ENCODE peak calls at places on chromosomes 6 and 20, in four cellular contexts. One of them, this sample, is unnamed.

GRCh38 chr6:11632795-11633511 is 95.4 kb downstream of the TMEM170B start:
- DNase-seq in pancreas: no peak
- DNase-seq in GM04504: peak
- DNase-seq in iPS-NIHi11: no peak
- DNase-seq in this sample: no peak

GRCh38 chr20:8043687-8044278 is 24.2 kb upstream of the TMX4 start:
- DNase-seq in pancreas: no peak
- DNase-seq in GM04504: no peak
- DNase-seq in iPS-NIHi11: peak
- DNase-seq in this sample: peak

GRCh38 chr20:53911301-53911700 is 159.1 kb downstream of the BCAS1 start:
- DNase-seq in pancreas: no peak
- DNase-seq in GM04504: no peak
- DNase-seq in iPS-NIHi11: no peak
- DNase-seq in this sample: no peak

GRCh38 chr6:149150999-149151398 is 166.5 kb upstream of the TAB2 start:
- DNase-seq in pancreas: no peak
- DNase-seq in GM04504: no peak
- DNase-seq in iPS-NIHi11: no peak
- DNase-seq in this sample: no peak

GRCh38 chr6:39792501-39793450 is 600 bp downstream of the DAAM2 start:
- DNase-seq in pancreas: peak
- DNase-seq in GM04504: no peak
- DNase-seq in iPS-NIHi11: no peak
- DNase-seq in this sample: peak

GRCh38 chr20:63743210-63743970 is 3.8 kb downstream of the SLC2A4RG start:
- DNase-seq in pancreas: peak
- DNase-seq in GM04504: no peak
- DNase-seq in iPS-NIHi11: no peak
- DNase-seq in this sample: peak

GRCh38 chr6:135314543-135314942 is 133.4 kb downstream of the MYB start:
- DNase-seq in pancreas: no peak
- DNase-seq in GM04504: no peak
- DNase-seq in iPS-NIHi11: peak
- DNase-seq in this sample: no peak

GRCh38 chr20:53287357-53288042 is 306.1 kb downstream of the ZNF217 start:
- DNase-seq in pancreas: no peak
- DNase-seq in GM04504: no peak
- DNase-seq in iPS-NIHi11: no peak
- DNase-seq in this sample: no peak

GRCh38 chr6:134098276-134098675 is 45.9 kb upstream of the SLC2A12 start:
- DNase-seq in pancreas: no peak
- DNase-seq in GM04504: no peak
- DNase-seq in iPS-NIHi11: no peak
- DNase-seq in this sample: no peak

GRCh38 chr20:17849901-17850673 is 118.5 kb downstream of the SNX5 start:
- DNase-seq in pancreas: no peak
- DNase-seq in GM04504: peak
- DNase-seq in iPS-NIHi11: no peak
- DNase-seq in this sample: peak

GRCh38 chr6:87971605-87972262 is 75.9 kb upstream of the SPACA1 start:
- DNase-seq in pancreas: no peak
- DNase-seq in GM04504: no peak
- DNase-seq in iPS-NIHi11: no peak
- DNase-seq in this sample: no peak

GRCh38 chr6:159038914-159039884 is 5.6 kb downstream of the TAGAP start:
- DNase-seq in pancreas: no peak
- DNase-seq in GM04504: peak
- DNase-seq in iPS-NIHi11: no peak
- DNase-seq in this sample: no peak

GRCh38 chr6:113120577-113121285 is 736.4 kb upstream of the MARCKS start:
- DNase-seq in pancreas: no peak
- DNase-seq in GM04504: peak
- DNase-seq in iPS-NIHi11: no peak
- DNase-seq in this sample: no peak

GRCh38 chr20:13170771-13171170 is 50.3 kb upstream of the ISM1 start:
- DNase-seq in pancreas: no peak
- DNase-seq in GM04504: no peak
- DNase-seq in iPS-NIHi11: no peak
- DNase-seq in this sample: no peak

GRCh38 chr20:37992802-37993538 is 40.3 kb downstream of the TTI1 start:
- DNase-seq in pancreas: no peak
- DNase-seq in GM04504: peak
- DNase-seq in iPS-NIHi11: peak
- DNase-seq in this sample: peak

GRCh38 chr6:122471107-122472021 is at the start of gene SERINC1:
- DNase-seq in pancreas: peak
- DNase-seq in GM04504: peak
- DNase-seq in iPS-NIHi11: peak
- DNase-seq in this sample: peak

GRCh38 chr20:48201881-48202280 is 416.6 kb upstream of the SULF2 start:
- DNase-seq in pancreas: no peak
- DNase-seq in GM04504: no peak
- DNase-seq in iPS-NIHi11: no peak
- DNase-seq in this sample: no peak

GRCh38 chr20:38889792-38890496 is 36.3 kb upstream of the FAM83D start:
- DNase-seq in pancreas: no peak
- DNase-seq in GM04504: no peak
- DNase-seq in iPS-NIHi11: no peak
- DNase-seq in this sample: no peak

GRCh38 chr6:28953039-28953872 is 29.5 kb upstream of the TRIM27 start:
- DNase-seq in pancreas: no peak
- DNase-seq in GM04504: no peak
- DNase-seq in iPS-NIHi11: peak
- DNase-seq in this sample: no peak

GRCh38 chr20:507933-508332 is 35.7 kb downstream of the CSNK2A1 start:
- DNase-seq in pancreas: no peak
- DNase-seq in GM04504: no peak
- DNase-seq in iPS-NIHi11: no peak
- DNase-seq in this sample: no peak

GRCh38 chr6:150076196-150076893 is 7.4 kb upstream of the ULBP3 start:
- DNase-seq in pancreas: no peak
- DNase-seq in GM04504: no peak
- DNase-seq in iPS-NIHi11: no peak
- DNase-seq in this sample: no peak

GRCh38 chr6:112931835-112932234 is 584.7 kb downstream of the RFPL4B start:
- DNase-seq in pancreas: no peak
- DNase-seq in GM04504: peak
- DNase-seq in iPS-NIHi11: no peak
- DNase-seq in this sample: no peak

GRCh38 chr6:44645276-44645675 is 257.8 kb downstream of the CDC5L start:
- DNase-seq in pancreas: no peak
- DNase-seq in GM04504: no peak
- DNase-seq in iPS-NIHi11: peak
- DNase-seq in this sample: no peak

GRCh38 chr6:154213782-154214181 is 142.8 kb downstream of the IPCEF1 start:
- DNase-seq in pancreas: no peak
- DNase-seq in GM04504: no peak
- DNase-seq in iPS-NIHi11: no peak
- DNase-seq in this sample: no peak

GRCh38 chr6:41636803-41637178 is 1.5 kb upstream of the MDFI start:
- DNase-seq in pancreas: peak
- DNase-seq in GM04504: no peak
- DNase-seq in iPS-NIHi11: peak
- DNase-seq in this sample: peak

GRCh38 chr6:149964243-149965190 is 774 bp downstream of the ULBP1 start:
- DNase-seq in pancreas: no peak
- DNase-seq in GM04504: peak
- DNase-seq in iPS-NIHi11: peak
- DNase-seq in this sample: no peak

GRCh38 chr6:119978274-119978889 is 628.8 kb upstream of the MAN1A1 start:
- DNase-seq in pancreas: no peak
- DNase-seq in GM04504: peak
- DNase-seq in iPS-NIHi11: peak
- DNase-seq in this sample: no peak

GRCh38 chr6:158686791-158687381 is 37.0 kb downstream of the SYTL3 start:
- DNase-seq in pancreas: no peak
- DNase-seq in GM04504: no peak
- DNase-seq in iPS-NIHi11: no peak
- DNase-seq in this sample: no peak

GRCh38 chr6:156279306-156279969 is 497.7 kb upstream of the ARID1B start:
- DNase-seq in pancreas: no peak
- DNase-seq in GM04504: no peak
- DNase-seq in iPS-NIHi11: no peak
- DNase-seq in this sample: no peak